ENCODE peak calls at places on chromosomes 1 and 21, in six cellular contexts. One of them, this sample, is unnamed.
A peak's percentile ranks its signal among the peaks of the same experiment; 100 is the strongest.

GRCh38 chr1:247367786-247368342 is 36.2 kb upstream of the ZNF496 start:
- DNase-seq in lung: no peak
- DNase-seq in choroid plexus epithelial cell: peak; percentile 56
- DNase-seq in nephron progenitor cell: no peak
- DNase-seq in H1: no peak
- DNase-seq in psoas muscle: no peak
- DNase-seq in this sample: no peak

GRCh38 chr1:170864238-170864637 is 71.1 kb upstream of the MROH9 start:
- DNase-seq in choroid plexus epithelial cell: peak; percentile 65
- DNase-seq in lung: no peak
- DNase-seq in nephron progenitor cell: no peak
- DNase-seq in psoas muscle: no peak
- DNase-seq in H1: no peak
- DNase-seq in this sample: no peak

GRCh38 chr21:35046880-35047229 is 2.2 kb downstream of the RUNX1 start:
- DNase-seq in psoas muscle: peak; percentile 55
- DNase-seq in choroid plexus epithelial cell: peak; percentile 72
- DNase-seq in H1: no peak
- DNase-seq in lung: peak; percentile 34
- DNase-seq in nephron progenitor cell: no peak
- DNase-seq in this sample: no peak

GRCh38 chr1:192866224-192866868 is 57.5 kb downstream of the RGS2 start:
- DNase-seq in H1: no peak
- DNase-seq in choroid plexus epithelial cell: no peak
- DNase-seq in lung: no peak
- DNase-seq in psoas muscle: no peak
- DNase-seq in nephron progenitor cell: no peak
- DNase-seq in this sample: no peak

GRCh38 chr1:109620396-109620817 is 770 bp downstream of the AMPD2 start:
- DNase-seq in nephron progenitor cell: peak; percentile 49
- DNase-seq in psoas muscle: peak; percentile 66
- DNase-seq in lung: no peak
- DNase-seq in H1: no peak
- DNase-seq in choroid plexus epithelial cell: peak; percentile 54
- DNase-seq in this sample: no peak

GRCh38 chr1:3032970-3033794 is 11.9 kb downstream of the ACTRT2 start:
- DNase-seq in lung: no peak
- DNase-seq in H1: no peak
- DNase-seq in choroid plexus epithelial cell: no peak
- DNase-seq in nephron progenitor cell: no peak
- DNase-seq in psoas muscle: no peak
- DNase-seq in this sample: no peak

GRCh38 chr1:167704767-167705166 is 17.0 kb upstream of the MPZL1 start:
- DNase-seq in choroid plexus epithelial cell: no peak
- DNase-seq in lung: no peak
- DNase-seq in psoas muscle: no peak
- DNase-seq in H1: no peak
- DNase-seq in nephron progenitor cell: no peak
- DNase-seq in this sample: no peak

GRCh38 chr1:154784924-154785531 is 85.1 kb downstream of the KCNN3 start:
- DNase-seq in nephron progenitor cell: no peak
- DNase-seq in choroid plexus epithelial cell: peak; percentile 12
- DNase-seq in H1: no peak
- DNase-seq in lung: no peak
- DNase-seq in psoas muscle: peak; percentile 44
- DNase-seq in this sample: no peak

GRCh38 chr1:219927956-219928790 is at the start of gene SLC30A10:
- DNase-seq in nephron progenitor cell: peak; percentile 67
- DNase-seq in choroid plexus epithelial cell: no peak
- DNase-seq in psoas muscle: no peak
- DNase-seq in lung: no peak
- DNase-seq in H1: peak; percentile 67
- DNase-seq in this sample: peak; percentile 64

GRCh38 chr1:53480678-53481077 is 21.5 kb downstream of the DMRTB1 start:
- DNase-seq in psoas muscle: no peak
- DNase-seq in lung: no peak
- DNase-seq in nephron progenitor cell: no peak
- DNase-seq in choroid plexus epithelial cell: no peak
- DNase-seq in H1: no peak
- DNase-seq in this sample: no peak

GRCh38 chr1:36142121-36142520 is 7.2 kb downstream of the TRAPPC3 start:
- DNase-seq in nephron progenitor cell: no peak
- DNase-seq in choroid plexus epithelial cell: no peak
- DNase-seq in lung: no peak
- DNase-seq in psoas muscle: no peak
- DNase-seq in H1: no peak
- DNase-seq in this sample: no peak

GRCh38 chr1:9990944-9991343 is 6.1 kb upstream of the RBP7 start:
- DNase-seq in lung: no peak
- DNase-seq in H1: no peak
- DNase-seq in choroid plexus epithelial cell: no peak
- DNase-seq in psoas muscle: no peak
- DNase-seq in nephron progenitor cell: no peak
- DNase-seq in this sample: no peak

GRCh38 chr1:58839871-58840835 is 56.3 kb upstream of the JUN start:
- DNase-seq in H1: no peak
- DNase-seq in psoas muscle: no peak
- DNase-seq in choroid plexus epithelial cell: no peak
- DNase-seq in nephron progenitor cell: no peak
- DNase-seq in lung: no peak
- DNase-seq in this sample: no peak

GRCh38 chr1:203142684-203143408 is 15.3 kb downstream of the ADORA1 start:
- DNase-seq in choroid plexus epithelial cell: no peak
- DNase-seq in psoas muscle: no peak
- DNase-seq in lung: no peak
- DNase-seq in H1: no peak
- DNase-seq in nephron progenitor cell: no peak
- DNase-seq in this sample: no peak

GRCh38 chr1:16127676-16128337 is 28.1 kb downstream of the EPHA2 start:
- DNase-seq in lung: no peak
- DNase-seq in H1: no peak
- DNase-seq in psoas muscle: no peak
- DNase-seq in nephron progenitor cell: no peak
- DNase-seq in choroid plexus epithelial cell: no peak
- DNase-seq in this sample: no peak

GRCh38 chr1:236861560-236862230 is 66.6 kb downstream of the MTR start:
- DNase-seq in choroid plexus epithelial cell: peak; percentile 34
- DNase-seq in lung: no peak
- DNase-seq in nephron progenitor cell: no peak
- DNase-seq in H1: no peak
- DNase-seq in psoas muscle: no peak
- DNase-seq in this sample: no peak

GRCh38 chr1:160400646-160401486 is 502 bp downstream of the VANGL2 start:
- DNase-seq in H1: peak; percentile 75
- DNase-seq in lung: no peak
- DNase-seq in choroid plexus epithelial cell: no peak
- DNase-seq in nephron progenitor cell: peak; percentile 68
- DNase-seq in psoas muscle: no peak
- DNase-seq in this sample: no peak

GRCh38 chr1:112515311-112516009 is 6.7 kb downstream of the WNT2B start:
- DNase-seq in H1: no peak
- DNase-seq in lung: no peak
- DNase-seq in nephron progenitor cell: peak; percentile 58
- DNase-seq in choroid plexus epithelial cell: peak; percentile 43
- DNase-seq in psoas muscle: no peak
- DNase-seq in this sample: no peak

GRCh38 chr1:30537279-30537678 is 186.1 kb downstream of the MATN1 start:
- DNase-seq in nephron progenitor cell: no peak
- DNase-seq in H1: no peak
- DNase-seq in lung: no peak
- DNase-seq in psoas muscle: no peak
- DNase-seq in choroid plexus epithelial cell: no peak
- DNase-seq in this sample: no peak

GRCh38 chr1:225480825-225481434 is 53.1 kb upstream of the LBR start:
- DNase-seq in H1: peak; percentile 95
- DNase-seq in choroid plexus epithelial cell: peak; percentile 55
- DNase-seq in lung: no peak
- DNase-seq in psoas muscle: no peak
- DNase-seq in nephron progenitor cell: peak; percentile 67
- DNase-seq in this sample: peak; percentile 89

GRCh38 chr1:159431904-159432303 is at the start of gene OR10J4:
- DNase-seq in choroid plexus epithelial cell: no peak
- DNase-seq in lung: no peak
- DNase-seq in nephron progenitor cell: no peak
- DNase-seq in H1: no peak
- DNase-seq in psoas muscle: no peak
- DNase-seq in this sample: no peak

GRCh38 chr1:212862111-212862690 is 4.1 kb downstream of the FLVCR1 start:
- DNase-seq in psoas muscle: no peak
- DNase-seq in H1: no peak
- DNase-seq in choroid plexus epithelial cell: no peak
- DNase-seq in nephron progenitor cell: no peak
- DNase-seq in lung: no peak
- DNase-seq in this sample: no peak

GRCh38 chr1:169682077-169682476 is 29.3 kb downstream of the SELL start:
- DNase-seq in psoas muscle: no peak
- DNase-seq in nephron progenitor cell: peak; percentile 6
- DNase-seq in H1: no peak
- DNase-seq in lung: no peak
- DNase-seq in choroid plexus epithelial cell: no peak
- DNase-seq in this sample: no peak

GRCh38 chr1:201013991-201014815 is 9.3 kb downstream of the KIF21B start:
- DNase-seq in lung: no peak
- DNase-seq in nephron progenitor cell: peak; percentile 30
- DNase-seq in choroid plexus epithelial cell: no peak
- DNase-seq in psoas muscle: no peak
- DNase-seq in H1: peak; percentile 79
- DNase-seq in this sample: peak; percentile 75

GRCh38 chr1:21510113-21510493 is 880 bp downstream of the ALPL start:
- DNase-seq in lung: no peak
- DNase-seq in H1: peak; percentile 77
- DNase-seq in nephron progenitor cell: no peak
- DNase-seq in psoas muscle: no peak
- DNase-seq in choroid plexus epithelial cell: no peak
- DNase-seq in this sample: no peak
- TF ChIP-seq CTCF in lung: no peak
- TF ChIP-seq CTCF in H1: peak; percentile 16
- TF ChIP-seq CTCF in nephron progenitor cell: no peak
- TF ChIP-seq CTCF in psoas muscle: no peak
- TF ChIP-seq CTCF in choroid plexus epithelial cell: no peak
- TF ChIP-seq CTCF in this sample: no peak

GRCh38 chr1:33121728-33122127 is 40.8 kb downstream of the AZIN2 start:
- DNase-seq in psoas muscle: no peak
- DNase-seq in lung: no peak
- DNase-seq in nephron progenitor cell: no peak
- DNase-seq in choroid plexus epithelial cell: no peak
- DNase-seq in H1: peak; percentile 11
- DNase-seq in this sample: no peak

GRCh38 chr1:33120436-33121231 is 39.7 kb downstream of the AZIN2 start:
- DNase-seq in lung: no peak
- DNase-seq in H1: peak; percentile 31
- DNase-seq in choroid plexus epithelial cell: peak; percentile 45
- DNase-seq in psoas muscle: no peak
- DNase-seq in nephron progenitor cell: no peak
- DNase-seq in this sample: no peak

GRCh38 chr1:33119050-33119449 is 38.1 kb downstream of the AZIN2 start:
- DNase-seq in lung: no peak
- DNase-seq in psoas muscle: no peak
- DNase-seq in H1: no peak
- DNase-seq in nephron progenitor cell: no peak
- DNase-seq in choroid plexus epithelial cell: no peak
- DNase-seq in this sample: no peak

GRCh38 chr1:33118274-33118673 is 37.3 kb downstream of the AZIN2 start:
- DNase-seq in psoas muscle: no peak
- DNase-seq in nephron progenitor cell: no peak
- DNase-seq in H1: no peak
- DNase-seq in lung: no peak
- DNase-seq in choroid plexus epithelial cell: no peak
- DNase-seq in this sample: no peak

DNA sequence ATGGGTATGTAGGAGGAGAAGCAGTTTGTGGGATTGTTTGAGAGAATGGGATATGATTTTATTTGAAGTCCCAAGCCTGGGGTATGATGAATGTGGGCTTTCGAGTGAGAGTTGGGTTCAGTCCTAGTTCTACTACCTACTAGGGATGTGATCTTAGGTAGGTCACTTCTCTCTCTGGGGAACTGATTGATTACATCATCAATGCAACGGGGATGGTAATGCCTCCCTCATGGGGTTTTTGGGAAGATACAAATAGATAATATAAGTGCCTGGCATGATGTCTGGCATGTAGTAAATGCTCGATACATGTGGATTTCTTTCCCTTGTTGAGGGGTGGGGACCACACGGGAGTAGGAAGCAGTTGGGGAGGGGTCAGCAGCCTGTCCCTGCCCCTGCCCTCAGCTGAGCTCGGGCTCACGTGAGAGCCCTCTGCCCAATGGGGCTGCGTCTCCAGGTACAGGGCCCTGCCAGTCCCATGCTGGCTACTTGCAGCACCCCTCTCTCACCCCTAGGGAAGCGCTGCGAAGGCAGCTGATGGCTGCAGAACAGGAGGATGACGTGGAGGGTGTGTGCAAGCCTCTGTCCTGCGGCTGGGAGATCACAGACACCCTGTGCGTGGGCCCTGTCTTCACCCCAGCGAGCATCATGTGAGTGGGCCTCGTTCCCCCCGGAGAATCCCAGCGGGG is 38.7 kb downstream of the AZIN2 start:
- DNase-seq in nephron progenitor cell: no peak
- DNase-seq in lung: no peak
- DNase-seq in H1: peak; percentile 81
- DNase-seq in choroid plexus epithelial cell: peak; percentile 52
- DNase-seq in psoas muscle: no peak
- DNase-seq in this sample: no peak
- TF ChIP-seq CTCF in nephron progenitor cell: no peak
- TF ChIP-seq CTCF in lung: no peak
- TF ChIP-seq CTCF in H1: peak; percentile 22
- TF ChIP-seq CTCF in choroid plexus epithelial cell: peak; percentile 41
- TF ChIP-seq CTCF in psoas muscle: no peak
- TF ChIP-seq CTCF in this sample: no peak

GRCh38 chr1:117346206-117346928 is 20.9 kb upstream of the MAN1A2 start:
- DNase-seq in nephron progenitor cell: no peak
- DNase-seq in psoas muscle: no peak
- DNase-seq in H1: no peak
- DNase-seq in lung: no peak
- DNase-seq in choroid plexus epithelial cell: no peak
- DNase-seq in this sample: no peak

GRCh38 chr1:117342397-117342796 is 24.9 kb upstream of the MAN1A2 start:
- DNase-seq in nephron progenitor cell: no peak
- DNase-seq in psoas muscle: no peak
- DNase-seq in choroid plexus epithelial cell: no peak
- DNase-seq in H1: no peak
- DNase-seq in lung: no peak
- DNase-seq in this sample: no peak

DNA sequence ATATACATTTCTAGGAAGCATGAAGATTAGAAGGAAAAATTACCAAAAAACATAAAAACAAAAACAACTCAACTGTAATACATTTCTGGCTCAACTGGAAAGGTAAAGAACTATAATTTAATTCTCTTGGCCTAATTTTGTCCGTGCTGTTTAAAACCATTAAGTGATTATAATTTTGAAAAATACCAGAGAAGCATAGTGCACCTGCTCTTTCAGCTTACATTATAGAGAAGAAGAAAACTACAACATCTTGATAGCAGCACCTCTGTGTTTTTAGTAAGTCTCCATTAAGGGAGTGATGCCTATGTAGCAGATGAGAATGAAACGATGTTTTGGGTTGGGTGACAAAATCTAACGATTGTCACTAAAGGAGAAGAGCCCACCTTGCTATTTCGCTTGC is 19.3 kb upstream of the MAN1A2 start:
- DNase-seq in lung: no peak
- DNase-seq in choroid plexus epithelial cell: no peak
- DNase-seq in nephron progenitor cell: no peak
- DNase-seq in psoas muscle: no peak
- DNase-seq in H1: no peak
- DNase-seq in this sample: no peak
- TF ChIP-seq CTCF in lung: no peak
- TF ChIP-seq CTCF in choroid plexus epithelial cell: no peak
- TF ChIP-seq CTCF in nephron progenitor cell: no peak
- TF ChIP-seq CTCF in psoas muscle: no peak
- TF ChIP-seq CTCF in H1: no peak
- TF ChIP-seq CTCF in this sample: no peak

GRCh38 chr1:14538335-14538734 is 60.1 kb upstream of the KAZN start:
- DNase-seq in nephron progenitor cell: no peak
- DNase-seq in lung: no peak
- DNase-seq in H1: no peak
- DNase-seq in choroid plexus epithelial cell: peak; percentile 6
- DNase-seq in psoas muscle: no peak
- DNase-seq in this sample: no peak
- TF ChIP-seq CTCF in nephron progenitor cell: no peak
- TF ChIP-seq CTCF in lung: no peak
- TF ChIP-seq CTCF in H1: peak; percentile 52
- TF ChIP-seq CTCF in choroid plexus epithelial cell: peak; percentile 22
- TF ChIP-seq CTCF in psoas muscle: no peak
- TF ChIP-seq CTCF in this sample: no peak

This sample was measured in D721Med.